ENCODE peak calls at places on chromosomes 6 and 20, in seven cellular contexts. A is MM.1S, V is astrocyte, X is adipocyte, W is foreskin fibroblast, Q is H7, R is astrocyte of the spinal cord. C is an unnamed sample.
A peak's percentile ranks its signal among the peaks of the same experiment; 100 is the strongest.

GRCh38 chr20:54156981-54157835 is 16.6 kb downstream of the CYP24A1 start:
- DNase-seq in V (no peak), X (no peak), A (no peak), R (no peak), Q (no peak), W (no peak), C (no peak)

GRCh38 chr6:6008648-6009421 is 2.1 kb upstream of the NRN1 start:
- DNase-seq in Q (peak; percentile 94), V (no peak), W (peak; percentile 66), X (peak; percentile 16), A (peak; percentile 86), R (peak; percentile 66), C (peak; percentile 80)

GRCh38 chr20:24870876-24871275 is 78.2 kb upstream of the CST7 start:
- DNase-seq in R (peak; percentile 5), V (no peak), A (no peak), W (no peak), Q (no peak), X (peak; percentile 9), C (no peak)

GRCh38 chr6:4270799-4271198 is 135.4 kb upstream of the ECI2 start:
- DNase-seq in W (peak; percentile 6), Q (no peak), V (peak; percentile 78), A (no peak), R (peak; percentile 52), X (no peak), C (peak; percentile 62)

GRCh38 chr6:8194499-8194898 is 92.2 kb upstream of the EEF1E1 start:
- DNase-seq in R (no peak), X (peak; percentile 25), A (no peak), W (no peak), V (peak; percentile 22), Q (no peak), C (no peak)

GRCh38 chr20:1894951-1895673 is at the start of gene SIRPA:
- DNase-seq in R (peak; percentile 71), X (peak; percentile 83), A (peak; percentile 31), Q (peak; percentile 92), W (peak; percentile 63), V (peak; percentile 55), C (peak; percentile 67)

GRCh38 chr6:152124432-152125074 is 317.1 kb downstream of the ESR1 start:
- DNase-seq in X (peak; percentile 84), A (peak; percentile 39), R (peak; percentile 76), W (peak; percentile 52), V (peak; percentile 50), Q (peak; percentile 55), C (peak; percentile 49)

GRCh38 chr20:50992733-50993457 is 30.0 kb downstream of the KCNG1 start:
- DNase-seq in Q (peak; percentile 95), X (peak; percentile 62), R (peak; percentile 74), A (peak; percentile 72), V (peak; percentile 61), W (no peak), C (peak; percentile 79)

GRCh38 chr6:162964703-162965140 is 236.9 kb downstream of the PACRG start:
- DNase-seq in W (peak; percentile 100), A (no peak), V (peak; percentile 100), Q (no peak), R (peak; percentile 99), X (peak; percentile 93), C (no peak)

GRCh38 chr6:77512554-77512953 is 49.3 kb upstream of the HTR1B start:
- DNase-seq in V (no peak), W (no peak), Q (no peak), R (no peak), A (no peak), X (no peak), C (no peak)

GRCh38 chr20:17498181-17498580 is 33.0 kb downstream of the BFSP1 start:
- DNase-seq in A (no peak), Q (no peak), V (no peak), W (peak; percentile 13), R (no peak), X (no peak), C (peak; percentile 58)

GRCh38 chr20:46230811-46231282 is 77.5 kb downstream of the CDH22 start:
- DNase-seq in Q (peak; percentile 79), V (peak; percentile 15), A (peak; percentile 21), W (no peak), R (peak; percentile 39), X (peak; percentile 34), C (peak; percentile 25)

GRCh38 chr6:134093007-134093573 is 40.7 kb upstream of the SLC2A12 start:
- DNase-seq in W (no peak), A (peak; percentile 12), X (no peak), Q (no peak), R (no peak), V (no peak), C (no peak)

GRCh38 chr6:133341607-133342158 is 100.5 kb downstream of the EYA4 start:
- DNase-seq in R (peak; percentile 63), V (peak; percentile 88), W (peak; percentile 47), Q (no peak), A (no peak), X (peak; percentile 86), C (no peak)

GRCh38 chr6:159261983-159262382 is 92.8 kb downstream of the FNDC1 start:
- DNase-seq in A (no peak), V (no peak), W (no peak), R (no peak), Q (no peak), X (no peak), C (no peak)

GRCh38 chr6:13709698-13710551 is 1.7 kb downstream of the RANBP9 start:
- DNase-seq in A (peak; percentile 41), R (peak; percentile 51), X (peak; percentile 73), V (peak; percentile 47), W (no peak), Q (no peak), C (peak; percentile 45)

GRCh38 chr6:143878272-143878760 is 14.0 kb downstream of the ZC2HC1B start:
- DNase-seq in X (no peak), W (no peak), Q (no peak), R (no peak), V (no peak), A (no peak), C (peak; percentile 34)

GRCh38 chr6:81940451-81940850 is 188.0 kb upstream of the TENT5A start:
- DNase-seq in V (peak; percentile 58), R (no peak), W (no peak), X (no peak), Q (no peak), A (no peak), C (no peak)

GRCh38 chr6:53938810-53939209 is 144.0 kb downstream of the LRRC1 start:
- DNase-seq in Q (no peak), A (no peak), W (no peak), R (peak; percentile 63), X (no peak), V (peak; percentile 79), C (peak; percentile 60)

DNA sequence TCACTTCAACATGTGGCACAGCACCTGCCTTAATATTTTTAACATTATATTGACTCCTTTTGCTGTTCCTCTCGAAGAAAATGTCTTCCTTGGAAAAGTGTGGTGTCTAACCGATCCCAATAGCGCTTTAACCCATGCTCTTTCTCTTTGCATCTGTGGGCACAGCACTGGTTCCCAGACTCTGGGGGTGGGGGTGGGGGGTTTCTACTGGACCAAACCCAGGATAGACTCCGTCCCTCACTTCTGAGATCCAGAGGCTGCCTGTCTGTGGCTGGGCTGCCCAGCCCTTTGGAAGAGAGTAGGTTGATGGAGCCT is 3.9 kb upstream of the ZNF292 start:
- DNase-seq in R (no peak), W (no peak), A (no peak), X (no peak), Q (no peak), V (no peak), C (no peak)
- H3K4me3 ChIP-seq in R (peak overlapping the region; percentile 28), W (peak overlapping the region; percentile 53), A (peak overlapping the region; percentile 59), X (peak overlapping the region; percentile 79), Q (peak overlapping the region; percentile 61), V (peak overlapping the region; percentile 55), C (peak overlapping the region; percentile 31)

GRCh38 chr6:108544586-108544985 is 16.1 kb upstream of the FOXO3 start:
- DNase-seq in Q (no peak), V (no peak), W (peak; percentile 57), R (no peak), A (no peak), X (peak; percentile 75), C (no peak)

GRCh38 chr6:108546079-108547049 is 14.4 kb upstream of the FOXO3 start:
- DNase-seq in V (no peak), Q (no peak), X (no peak), W (no peak), R (no peak), A (peak; percentile 63), C (no peak)

GRCh38 chr6:108543165-108543940 is 17.4 kb upstream of the FOXO3 start:
- DNase-seq in A (no peak), X (no peak), V (no peak), W (no peak), R (no peak), Q (no peak), C (no peak)

GRCh38 chr6:108541843-108542795 is 18.6 kb upstream of the FOXO3 start:
- DNase-seq in A (peak; percentile 94), Q (peak; percentile 72), X (peak; percentile 90), W (peak; percentile 68), R (peak; percentile 85), V (peak; percentile 59), C (peak; percentile 67)
- H3K4me3 ChIP-seq in A (peak overlapping the region; percentile 36), Q (no peak overlapping the region), X (no peak overlapping the region), W (no peak overlapping the region), R (no peak overlapping the region), V (no peak overlapping the region), C (no peak overlapping the region)

GRCh38 chr6:55578537-55579363 is at the start of gene HMGCLL1:
- DNase-seq in W (peak; percentile 2), V (no peak), X (peak; percentile 25), Q (peak; percentile 88), A (no peak), R (no peak), C (peak; percentile 14)
- H3K4me3 ChIP-seq in W (peak within 1 kb of the TSS; percentile 50), V (peak within 1 kb of the TSS; percentile 54), X (peak within 1 kb of the TSS; percentile 77), Q (peak within 1 kb of the TSS; percentile 59), A (no peak within 1 kb of the TSS), R (peak within 1 kb of the TSS; percentile 42), C (peak within 1 kb of the TSS; percentile 60)

DNA sequence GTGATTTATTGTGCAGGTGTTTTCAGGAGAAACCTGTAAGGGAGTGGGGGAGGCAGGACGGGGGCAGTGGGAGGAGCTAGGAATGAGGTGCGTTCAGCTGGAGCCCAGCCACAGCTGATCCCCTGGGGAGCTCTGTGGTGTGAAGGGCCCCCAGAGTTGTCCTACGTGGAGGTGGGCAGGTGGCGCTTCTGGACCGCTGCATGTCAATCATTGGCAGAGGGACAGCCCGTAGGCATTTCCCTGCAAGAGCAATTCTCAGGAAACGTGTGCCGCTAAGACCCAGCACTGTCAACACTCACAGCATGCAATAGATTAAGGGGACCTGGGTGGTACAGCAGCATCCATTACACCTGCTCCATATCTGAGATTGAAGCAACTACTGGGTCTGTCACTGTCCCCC is 88.0 kb downstream of the PRND start:
- DNase-seq in R (no peak), Q (no peak), W (no peak), A (no peak), X (no peak), V (no peak), C (no peak)
- H3K4me3 ChIP-seq in R (no peak overlapping the region), Q (no peak overlapping the region), W (no peak overlapping the region), A (no peak overlapping the region), X (no peak overlapping the region), V (no peak overlapping the region), C (no peak overlapping the region)

C was measured in mammary epithelial cell.